ENCODE peak calls at places on chromosomes 16 and 17, in eight cellular contexts. One of them, this sample, is unnamed.

GRCh38 chr17:79802736-79803420 is 6.0 kb upstream of the CBX8 start:
- DNase-seq in astrocyte of the spinal cord: no peak
- DNase-seq in mammary epithelial cell: no peak
- DNase-seq in nucleus accumbens: no peak
- DNase-seq in cortex of kidney: no peak
- DNase-seq in activated T-helper 9 cell treated with anti-CD3 and anti-CD28 coated beads, Interleukin-2, amount 50 U/mL, for 16 hours: no peak
- DNase-seq in neural progenitor cell: peak
- DNase-seq in GM10248: no peak
- DNase-seq in this sample: no peak

GRCh38 chr17:50950002-50950877 is 84.1 kb upstream of the TOB1 start:
- DNase-seq in astrocyte of the spinal cord: peak
- DNase-seq in mammary epithelial cell: peak
- DNase-seq in nucleus accumbens: peak
- DNase-seq in cortex of kidney: no peak
- DNase-seq in activated T-helper 9 cell treated with anti-CD3 and anti-CD28 coated beads, Interleukin-2, amount 50 U/mL, for 16 hours: peak
- DNase-seq in neural progenitor cell: peak
- DNase-seq in GM10248: peak
- DNase-seq in this sample: peak

GRCh38 chr17:4881761-4882555 is 17.4 kb upstream of the C17orf107 start:
- DNase-seq in astrocyte of the spinal cord: peak
- DNase-seq in mammary epithelial cell: peak
- DNase-seq in nucleus accumbens: peak
- DNase-seq in cortex of kidney: no peak
- DNase-seq in activated T-helper 9 cell treated with anti-CD3 and anti-CD28 coated beads, Interleukin-2, amount 50 U/mL, for 16 hours: peak
- DNase-seq in neural progenitor cell: peak
- DNase-seq in GM10248: peak
- DNase-seq in this sample: peak

GRCh38 chr17:32341857-32342602 is at the start of gene C17orf75:
- DNase-seq in astrocyte of the spinal cord: peak
- DNase-seq in mammary epithelial cell: peak
- DNase-seq in nucleus accumbens: peak
- DNase-seq in cortex of kidney: no peak
- DNase-seq in activated T-helper 9 cell treated with anti-CD3 and anti-CD28 coated beads, Interleukin-2, amount 50 U/mL, for 16 hours: peak
- DNase-seq in neural progenitor cell: peak
- DNase-seq in GM10248: peak
- DNase-seq in this sample: peak

GRCh38 chr16:57694556-57695377 is at the start of gene DRC7:
- DNase-seq in astrocyte of the spinal cord: peak
- DNase-seq in mammary epithelial cell: peak
- DNase-seq in nucleus accumbens: peak
- DNase-seq in cortex of kidney: no peak
- DNase-seq in activated T-helper 9 cell treated with anti-CD3 and anti-CD28 coated beads, Interleukin-2, amount 50 U/mL, for 16 hours: no peak
- DNase-seq in neural progenitor cell: peak
- DNase-seq in GM10248: peak
- DNase-seq in this sample: peak

GRCh38 chr16:28181557-28181914 is 30.2 kb downstream of the XPO6 start:
- DNase-seq in astrocyte of the spinal cord: peak
- DNase-seq in mammary epithelial cell: peak
- DNase-seq in nucleus accumbens: no peak
- DNase-seq in cortex of kidney: no peak
- DNase-seq in activated T-helper 9 cell treated with anti-CD3 and anti-CD28 coated beads, Interleukin-2, amount 50 U/mL, for 16 hours: no peak
- DNase-seq in neural progenitor cell: no peak
- DNase-seq in GM10248: no peak
- DNase-seq in this sample: peak

GRCh38 chr17:4256952-4257351 is 6.8 kb downstream of the ANKFY1 start:
- DNase-seq in astrocyte of the spinal cord: no peak
- DNase-seq in mammary epithelial cell: peak
- DNase-seq in nucleus accumbens: no peak
- DNase-seq in cortex of kidney: no peak
- DNase-seq in activated T-helper 9 cell treated with anti-CD3 and anti-CD28 coated beads, Interleukin-2, amount 50 U/mL, for 16 hours: no peak
- DNase-seq in neural progenitor cell: no peak
- DNase-seq in GM10248: no peak
- DNase-seq in this sample: no peak

GRCh38 chr16:5526826-5527225 is 429.2 kb upstream of the EEF2KMT start:
- DNase-seq in astrocyte of the spinal cord: no peak
- DNase-seq in mammary epithelial cell: no peak
- DNase-seq in nucleus accumbens: no peak
- DNase-seq in cortex of kidney: no peak
- DNase-seq in activated T-helper 9 cell treated with anti-CD3 and anti-CD28 coated beads, Interleukin-2, amount 50 U/mL, for 16 hours: no peak
- DNase-seq in neural progenitor cell: no peak
- DNase-seq in GM10248: no peak
- DNase-seq in this sample: no peak

GRCh38 chr17:41917957-41918391 is 777 bp downstream of the ACLY start:
- DNase-seq in astrocyte of the spinal cord: peak
- DNase-seq in mammary epithelial cell: peak
- DNase-seq in nucleus accumbens: no peak
- DNase-seq in cortex of kidney: no peak
- DNase-seq in activated T-helper 9 cell treated with anti-CD3 and anti-CD28 coated beads, Interleukin-2, amount 50 U/mL, for 16 hours: peak
- DNase-seq in neural progenitor cell: peak
- DNase-seq in GM10248: peak
- DNase-seq in this sample: peak

GRCh38 chr16:19179890-19180490 is 11.9 kb downstream of the SYT17 start:
- DNase-seq in astrocyte of the spinal cord: peak
- DNase-seq in mammary epithelial cell: peak
- DNase-seq in nucleus accumbens: no peak
- DNase-seq in cortex of kidney: no peak
- DNase-seq in activated T-helper 9 cell treated with anti-CD3 and anti-CD28 coated beads, Interleukin-2, amount 50 U/mL, for 16 hours: no peak
- DNase-seq in neural progenitor cell: peak
- DNase-seq in GM10248: peak
- DNase-seq in this sample: peak

GRCh38 chr17:78559749-78560368 is 17.3 kb downstream of the DNAH17 start:
- DNase-seq in astrocyte of the spinal cord: no peak
- DNase-seq in mammary epithelial cell: no peak
- DNase-seq in nucleus accumbens: no peak
- DNase-seq in cortex of kidney: no peak
- DNase-seq in activated T-helper 9 cell treated with anti-CD3 and anti-CD28 coated beads, Interleukin-2, amount 50 U/mL, for 16 hours: no peak
- DNase-seq in neural progenitor cell: no peak
- DNase-seq in GM10248: no peak
- DNase-seq in this sample: no peak

GRCh38 chr16:55401036-55401435 is 77.0 kb downstream of the IRX6 start:
- DNase-seq in astrocyte of the spinal cord: no peak
- DNase-seq in mammary epithelial cell: no peak
- DNase-seq in nucleus accumbens: no peak
- DNase-seq in cortex of kidney: no peak
- DNase-seq in activated T-helper 9 cell treated with anti-CD3 and anti-CD28 coated beads, Interleukin-2, amount 50 U/mL, for 16 hours: no peak
- DNase-seq in neural progenitor cell: no peak
- DNase-seq in GM10248: no peak
- DNase-seq in this sample: no peak

GRCh38 chr16:3149630-3150345 is 15.0 kb downstream of the ZNF213 start:
- DNase-seq in astrocyte of the spinal cord: peak
- DNase-seq in mammary epithelial cell: no peak
- DNase-seq in nucleus accumbens: peak
- DNase-seq in cortex of kidney: no peak
- DNase-seq in activated T-helper 9 cell treated with anti-CD3 and anti-CD28 coated beads, Interleukin-2, amount 50 U/mL, for 16 hours: no peak
- DNase-seq in neural progenitor cell: peak
- DNase-seq in GM10248: peak
- DNase-seq in this sample: peak

GRCh38 chr17:45228985-45229517 is 7.4 kb downstream of the FMNL1 start:
- DNase-seq in astrocyte of the spinal cord: peak
- DNase-seq in mammary epithelial cell: peak
- DNase-seq in nucleus accumbens: peak
- DNase-seq in cortex of kidney: no peak
- DNase-seq in activated T-helper 9 cell treated with anti-CD3 and anti-CD28 coated beads, Interleukin-2, amount 50 U/mL, for 16 hours: peak
- DNase-seq in neural progenitor cell: peak
- DNase-seq in GM10248: peak
- DNase-seq in this sample: peak

GRCh38 chr17:17239832-17240231 is 2.9 kb upstream of the FLCN start:
- DNase-seq in astrocyte of the spinal cord: no peak
- DNase-seq in mammary epithelial cell: no peak
- DNase-seq in nucleus accumbens: no peak
- DNase-seq in cortex of kidney: no peak
- DNase-seq in activated T-helper 9 cell treated with anti-CD3 and anti-CD28 coated beads, Interleukin-2, amount 50 U/mL, for 16 hours: no peak
- DNase-seq in neural progenitor cell: no peak
- DNase-seq in GM10248: no peak
- DNase-seq in this sample: no peak

GRCh38 chr17:47276868-47277267 is 23.2 kb downstream of the ITGB3 start:
- DNase-seq in astrocyte of the spinal cord: peak
- DNase-seq in mammary epithelial cell: peak
- DNase-seq in nucleus accumbens: peak
- DNase-seq in cortex of kidney: no peak
- DNase-seq in activated T-helper 9 cell treated with anti-CD3 and anti-CD28 coated beads, Interleukin-2, amount 50 U/mL, for 16 hours: no peak
- DNase-seq in neural progenitor cell: peak
- DNase-seq in GM10248: no peak
- DNase-seq in this sample: peak

GRCh38 chr17:76077582-76078110 is 1.3 kb upstream of the ZACN start:
- DNase-seq in astrocyte of the spinal cord: no peak
- DNase-seq in mammary epithelial cell: no peak
- DNase-seq in nucleus accumbens: no peak
- DNase-seq in cortex of kidney: no peak
- DNase-seq in activated T-helper 9 cell treated with anti-CD3 and anti-CD28 coated beads, Interleukin-2, amount 50 U/mL, for 16 hours: no peak
- DNase-seq in neural progenitor cell: no peak
- DNase-seq in GM10248: no peak
- DNase-seq in this sample: no peak

This sample was measured in fibroblast of pulmonary artery.